ENCODE peak calls at places on chromosomes 11 and 22, in four cellular contexts. D is left lung, C is M059J, K is NCI-H1092. O is an unnamed sample.
A peak's percentile ranks its signal among the peaks of the same experiment; 100 is the strongest.

GRCh38 chr11:3124821-3125220 is 40.3 kb downstream of the OSBPL5 start:
- DNase-seq in C (no peak), D (peak; percentile 13), K (no peak), O (no peak)

GRCh38 chr22:19115628-19116027 is 6.6 kb downstream of the DGCR2 start:
- DNase-seq in C (no peak), K (no peak), D (no peak), O (no peak)

GRCh38 chr11:76348348-76348747 is 32.6 kb downstream of the THAP12 start:
- DNase-seq in D (no peak), C (no peak), K (no peak), O (no peak)

GRCh38 chr11:121533556-121534050 is 80.8 kb upstream of the SORL1-AS1 start:
- DNase-seq in C (no peak), D (no peak), K (no peak), O (no peak)

GRCh38 chr11:131198646-131199285 is 171.6 kb upstream of the NTM start:
- DNase-seq in D (peak; percentile 60), K (no peak), C (no peak), O (no peak)

GRCh38 chr22:46049726-46050450 is 72.9 kb upstream of the WNT7B start:
- DNase-seq in C (no peak), K (no peak), D (no peak), O (peak; percentile 65)

GRCh38 chr22:22558972-22559603 is at the start of gene PRAME:
- DNase-seq in K (peak; percentile 80), C (peak; percentile 18), D (no peak), O (no peak)

GRCh38 chr22:29230916-29231875 is 25.5 kb downstream of the EMID1 start:
- DNase-seq in D (no peak), C (no peak), K (no peak), O (no peak)

GRCh38 chr11:130581631-130582030 is 133.2 kb downstream of the ADAMTS15 start:
- DNase-seq in C (peak; percentile 38), K (no peak), D (no peak), O (peak; percentile 53)

GRCh38 chr11:45615182-45615792 is 50.1 kb downstream of the CHST1 start:
- DNase-seq in K (no peak), D (no peak), C (no peak), O (no peak)

GRCh38 chr11:61999141-61999975 is 31.9 kb upstream of the FTH1 start:
- DNase-seq in D (peak; percentile 6), K (no peak), C (no peak), O (peak; percentile 55)

GRCh38 chr11:1448882-1449281 is 37.7 kb downstream of the MOB2 start:
- DNase-seq in D (no peak), C (no peak), K (no peak), O (no peak)

GRCh38 chr11:76658231-76658630 is 12.3 kb downstream of the LRRC32 start:
- DNase-seq in K (no peak), C (no peak), D (no peak), O (no peak)